ENCODE peak calls at places on chromosomes 11 and 22, in four cellular contexts. S is mesenchymal stem cell, M is H9, P is IMR-90. R is an unnamed sample.

GRCh38 chr11:40467771-40468170 is 991.7 kb downstream of the LRRC4C start:
- DNase-seq in S (no peak), M (no peak), P (no peak), R (no peak)

GRCh38 chr11:132563050-132563449 is 969.3 kb downstream of the OPCML start:
- DNase-seq in S (no peak), M (no peak), P (no peak), R (no peak)

GRCh38 chr11:93145381-93145780 is 52.4 kb downstream of the SLC36A4 start:
- DNase-seq in S (no peak), M (no peak), P (no peak), R (no peak)

GRCh38 chr11:124152770-124153407 is 30.3 kb upstream of the OR10D3 start:
- DNase-seq in S (no peak), M (no peak), P (no peak), R (no peak)

GRCh38 chr22:49448546-49448945 is 379.1 kb downstream of the BRD1 start:
- DNase-seq in S (no peak), M (no peak), P (no peak), R (no peak)

GRCh38 chr11:86671386-86672006 is 920 bp downstream of the ME3 start:
- DNase-seq in S (no peak), M (peak), P (no peak), R (no peak)

GRCh38 chr22:30056015-30056414 is 24.2 kb upstream of the HORMAD2 start:
- DNase-seq in S (no peak), M (no peak), P (no peak), R (no peak)

GRCh38 chr11:9951714-9952275 is 287.9 kb downstream of the SWAP70 start:
- DNase-seq in S (no peak), M (no peak), P (no peak), R (no peak)

GRCh38 chr11:103545551-103545950 is 436.3 kb downstream of the DYNC2H1 start:
- DNase-seq in S (no peak), M (no peak), P (no peak), R (no peak)

GRCh38 chr11:46237248-46238077 is 40.0 kb upstream of the CREB3L1 start:
- DNase-seq in S (peak), M (peak), P (peak), R (no peak)

GRCh38 chr11:95592455-95592854 is 197.1 kb downstream of the FAM76B start:
- DNase-seq in S (peak), M (peak), P (peak), R (no peak)

GRCh38 chr22:47457509-47458300 is 695.3 kb downstream of the TBC1D22A start:
- DNase-seq in S (no peak), M (no peak), P (no peak), R (no peak)

GRCh38 chr11:33701302-33701701 is 676 bp upstream of the C11orf91 start:
- DNase-seq in S (no peak), M (no peak), P (peak), R (no peak)

GRCh38 chr11:130404727-130405126 is 23.7 kb downstream of the ADAMTS8 start:
- DNase-seq in S (no peak), M (peak), P (no peak), R (no peak)

GRCh38 chr11:47688986-47689385 is 26.2 kb downstream of the AGBL2 start:
- DNase-seq in S (no peak), M (no peak), P (no peak), R (no peak)

GRCh38 chr22:20651286-20651685 is 122.6 kb upstream of the SERPIND1 start:
- DNase-seq in S (no peak), M (peak), P (no peak), R (no peak)

GRCh38 chr11:44731685-44732411 is 5.1 kb downstream of the TSPAN18 start:
- DNase-seq in S (peak), M (peak), P (no peak), R (no peak)

GRCh38 chr11:78048561-78048960 is 15.1 kb upstream of the THRSP start:
- DNase-seq in S (no peak), M (no peak), P (no peak), R (no peak)

GRCh38 chr22:49582171-49582570 is 245.5 kb downstream of the BRD1 start:
- DNase-seq in S (no peak), M (no peak), P (no peak), R (no peak)

GRCh38 chr11:75571625-75572024 is 9.6 kb downstream of the SERPINH1 start:
- DNase-seq in S (no peak), M (no peak), P (no peak), R (no peak)

GRCh38 chr11:1197886-1198765 is 24.7 kb upstream of the MUC5B start:
- DNase-seq in S (no peak), M (peak), P (no peak), R (no peak)

GRCh38 chr11:2741377-2742131 is 41.8 kb upstream of the KCNQ1OT1 start:
- DNase-seq in S (peak), M (no peak), P (peak), R (no peak)

GRCh38 chr11:36452987-36453386 is 57.1 kb downstream of the TRAF6 start:
- DNase-seq in S (no peak), M (no peak), P (no peak), R (no peak)

GRCh38 chr22:39658367-39658766 is 87.8 kb downstream of the CACNA1I start:
- DNase-seq in S (no peak), M (no peak), P (no peak), R (no peak)

GRCh38 chr11:111335596-111335995 is 37.2 kb downstream of the POU2AF3 start:
- DNase-seq in S (no peak), M (no peak), P (no peak), R (no peak)

GRCh38 chr11:1830500-1831223 is 4.1 kb upstream of the SYT8 start:
- DNase-seq in S (no peak), M (no peak), P (no peak), R (no peak)

GRCh38 chr11:110174645-110175310 is 81.6 kb downstream of the ZC3H12C start:
- DNase-seq in S (peak), M (no peak), P (peak), R (no peak)

GRCh38 chr11:119436093-119436492 is 13.1 kb upstream of the THY1 start:
- DNase-seq in S (no peak), M (no peak), P (no peak), R (no peak)

GRCh38 chr11:13880719-13881118 is 81.8 kb upstream of the SPON1 start:
- DNase-seq in S (no peak), M (no peak), P (no peak), R (no peak)

GRCh38 chr11:75802022-75802912 is 12.7 kb upstream of the UVRAG start:
- DNase-seq in S (no peak), M (peak), P (no peak), R (no peak)

GRCh38 chr11:14118047-14118446 is 155.5 kb downstream of the SPON1 start:
- DNase-seq in S (no peak), M (no peak), P (no peak), R (no peak)

GRCh38 chr11:57083641-57084385 is 95.1 kb downstream of the OR5AK2 start:
- DNase-seq in S (no peak), M (no peak), P (no peak), R (no peak)

GRCh38 chr11:57082125-57082524 is 93.4 kb downstream of the OR5AK2 start:
- DNase-seq in S (no peak), M (no peak), P (no peak), R (no peak)

GRCh38 chr11:57092028-57092698 is 89.6 kb upstream of the LRRC55 start:
- DNase-seq in S (no peak), M (no peak), P (no peak), R (no peak)

GRCh38 chr11:57085604-57086003 is 96.1 kb upstream of the LRRC55 start:
- DNase-seq in S (no peak), M (no peak), P (no peak), R (no peak)

DNA sequence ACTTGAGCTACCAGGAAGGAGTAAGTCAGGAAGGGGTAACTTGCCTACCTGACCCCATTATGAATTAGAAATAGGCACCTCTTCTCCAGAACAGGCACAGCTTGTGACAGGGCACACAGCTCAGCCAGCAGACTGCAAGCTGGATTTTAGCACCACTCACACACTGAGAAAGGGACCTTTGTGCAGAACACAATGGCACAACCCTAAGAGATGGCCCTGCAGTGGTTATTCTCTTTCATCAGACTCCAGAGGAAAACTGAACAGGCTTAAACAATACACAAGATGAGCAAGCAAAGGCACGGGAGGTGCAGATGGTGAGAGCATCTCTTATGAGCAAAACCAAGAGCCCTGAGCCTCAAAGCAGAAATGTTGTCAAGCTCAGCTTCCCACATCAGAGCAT is 93.8 kb upstream of the LRRC55 start:
- DNase-seq in S (no peak), M (no peak), P (no peak), R (peak)
- H4K8ac ChIP-seq in S (no peak), M (no peak), P (no peak), R (no peak)

DNA sequence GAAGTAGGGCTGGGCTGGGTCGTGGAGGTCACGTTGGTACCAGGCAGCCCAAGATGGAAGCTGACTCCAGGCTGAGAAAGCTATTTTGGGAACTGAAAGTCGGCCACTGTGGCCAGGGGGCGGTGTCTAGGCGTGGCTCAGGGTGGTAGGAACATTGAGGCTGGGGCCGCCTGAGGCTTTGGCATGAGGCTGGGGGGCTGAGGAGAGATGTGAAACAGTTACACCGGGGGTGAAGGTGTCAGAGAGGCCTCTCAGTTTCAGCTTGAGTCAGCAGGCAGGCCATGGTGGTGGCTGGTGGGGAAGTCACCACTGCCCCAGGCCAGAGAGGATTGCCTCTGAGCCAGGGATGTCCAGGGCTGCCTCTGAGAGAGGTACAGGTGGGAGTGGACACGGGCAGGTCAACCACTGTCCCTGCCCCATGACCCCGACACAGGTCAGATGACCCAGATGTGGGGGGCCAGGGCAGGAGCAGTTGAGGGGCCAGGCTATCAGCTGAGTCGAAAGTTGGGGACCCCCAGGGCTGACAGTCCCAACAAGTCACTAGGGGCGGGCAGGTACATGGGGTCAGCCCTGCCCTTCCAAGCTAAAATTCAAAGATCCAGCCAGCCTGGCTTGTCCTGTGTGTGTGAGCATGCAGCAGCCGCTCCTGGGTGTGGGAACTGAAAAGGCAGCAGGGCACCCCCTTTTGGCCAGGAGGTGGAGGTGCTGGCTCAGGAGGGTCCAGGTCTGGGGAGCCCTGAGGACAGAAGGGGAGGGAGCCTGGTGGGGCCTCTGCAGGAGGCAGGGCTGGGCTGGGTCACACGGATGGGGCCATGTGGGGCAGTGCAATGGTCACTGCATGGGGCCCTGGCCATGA is 7.2 kb downstream of the KCNK7 start:
- DNase-seq in S (peak), M (peak), P (peak), R (no peak)
- H2BK15ac ChIP-seq in S (no peak), M (peak), P (no peak), R (peak)

GRCh38 chr11:89608234-89608966 is 101.7 kb upstream of the TRIM77 start:
- DNase-seq in S (no peak), M (no peak), P (no peak), R (no peak)
- H3K14ac ChIP-seq in S (no peak), M (no peak), P (no peak), R (no peak)

GRCh38 chr11:106021967-106022794 is at the start of gene MSANTD4:
- DNase-seq in S (peak), M (peak), P (peak), R (peak)
- H4K8ac ChIP-seq in S (peak), M (no peak), P (peak), R (no peak)

GRCh38 chr22:42342426-42343135 is 72.1 kb upstream of the TCF20 start:
- DNase-seq in S (no peak), M (no peak), P (no peak), R (no peak)
- H2BK15ac ChIP-seq in S (no peak), M (no peak), P (no peak), R (no peak)

DNA sequence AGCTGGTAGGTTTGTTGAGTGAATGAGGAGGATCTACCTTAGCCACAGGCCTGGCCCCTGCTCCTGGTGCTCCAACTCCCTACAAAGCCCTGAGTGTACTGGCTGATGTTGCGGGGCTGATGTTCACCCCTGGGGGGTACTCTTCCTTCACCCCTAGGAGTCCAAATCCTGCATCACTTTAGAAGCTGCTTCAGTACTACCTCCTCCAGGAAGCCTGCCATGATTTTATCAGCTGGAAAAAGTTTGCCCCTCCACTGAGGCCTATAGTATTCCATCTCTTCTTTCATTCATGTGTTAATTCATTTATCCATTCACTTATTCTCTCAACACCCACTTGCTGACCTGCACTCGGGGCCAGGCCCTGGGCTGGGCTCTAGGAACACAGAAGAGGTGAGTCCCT is 7.8 kb downstream of the SHISAL1 start:
- DNase-seq in S (no peak), M (no peak), P (no peak), R (no peak)
- H3K14ac ChIP-seq in S (no peak), M (no peak), P (no peak), R (no peak)

R was measured in neuronal stem cell.